ENCODE peak calls at places on chromosomes 6 and 20, in nine cellular contexts. M is spleen, C is cardiac muscle cell, X is brain microvascular endothelial cell, D is keratinocyte, W is colonic mucosa, Q is BE2C, T is thyroid gland, K is HFF-Myc. H is an unnamed sample.

GRCh38 chr20:61670274-61670673 is 395.4 kb downstream of the TAF4 start:
- DNase-seq in M (no peak), C (no peak), X (no peak), D (no peak), W (no peak), Q (no peak), T (no peak), K (no peak), H (no peak)

GRCh38 chr6:166738361-166738760 is 111.3 kb upstream of the RPS6KA2 start:
- DNase-seq in M (no peak), C (no peak), X (no peak), D (no peak), W (no peak), Q (no peak), T (no peak), K (no peak), H (no peak)

GRCh38 chr20:37879003-37879599 is 23.8 kb upstream of the VSTM2L start:
- DNase-seq in M (no peak), C (no peak), X (no peak), D (no peak), W (no peak), Q (peak; percentile 89), T (no peak), K (no peak), H (no peak)

GRCh38 chr6:41177695-41178094 is 14.8 kb upstream of the TREM2 start:
- DNase-seq in M (no peak), C (no peak), X (no peak), D (no peak), W (no peak), Q (no peak), T (no peak), K (no peak), H (no peak)

GRCh38 chr6:8299034-8299433 is 136.3 kb downstream of the SLC35B3 start:
- DNase-seq in M (no peak), C (no peak), X (no peak), D (no peak), W (no peak), Q (no peak), T (no peak), K (no peak), H (no peak)

GRCh38 chr20:22456109-22456508 is 128.3 kb downstream of the FOXA2 start:
- DNase-seq in M (no peak), C (no peak), X (no peak), D (no peak), W (no peak), Q (no peak), T (no peak), K (no peak), H (no peak)

GRCh38 chr20:38121741-38122140 is 43.3 kb downstream of the TGM2 start:
- DNase-seq in M (peak; percentile 4), C (no peak), X (no peak), D (no peak), W (peak; percentile 6), Q (no peak), T (no peak), K (no peak), H (no peak)

GRCh38 chr6:90038951-90039653 is 144.8 kb downstream of the GJA10 start:
- DNase-seq in M (no peak), C (no peak), X (no peak), D (no peak), W (peak; percentile 26), Q (no peak), T (no peak), K (no peak), H (no peak)

GRCh38 chr20:24134284-24134683 is 145.7 kb upstream of the GGTLC1 start:
- DNase-seq in M (no peak), C (no peak), X (no peak), D (no peak), W (no peak), Q (no peak), T (peak; percentile 51), K (no peak), H (no peak)

GRCh38 chr6:97312241-97312640 is 29.2 kb upstream of the MMS22L start:
- DNase-seq in M (no peak), C (no peak), X (no peak), D (no peak), W (no peak), Q (no peak), T (no peak), K (no peak), H (no peak)

GRCh38 chr6:43494321-43494720 is 15.8 kb downstream of the LRRC73 start:
- DNase-seq in M (no peak), C (no peak), X (no peak), D (no peak), W (no peak), Q (no peak), T (no peak), K (no peak), H (no peak)

GRCh38 chr6:43494766-43495165 is 15.4 kb downstream of the LRRC73 start:
- DNase-seq in M (no peak), C (no peak), X (no peak), D (no peak), W (no peak), Q (no peak), T (no peak), K (no peak), H (no peak)

GRCh38 chr6:43496370-43497128 is 13.6 kb downstream of the LRRC73 start:
- DNase-seq in M (no peak), C (peak; percentile 46), X (peak; percentile 38), D (peak; percentile 98), W (no peak), Q (peak; percentile 53), T (no peak), K (no peak), H (no peak)

GRCh38 chr6:43497129-43497396 is 13.1 kb downstream of the LRRC73 start:
- DNase-seq in M (no peak), C (no peak), X (no peak), D (no peak), W (no peak), Q (no peak), T (no peak), K (no peak), H (no peak)

GRCh38 chr6:43495409-43495941 is 14.7 kb downstream of the LRRC73 start:
- DNase-seq in M (no peak), C (no peak), X (no peak), D (no peak), W (no peak), Q (no peak), T (no peak), K (no peak), H (no peak)
- H3K4me3 ChIP-seq in M (no peak overlapping the region), C (no peak overlapping the region), X (no peak overlapping the region), D (no peak overlapping the region), W (no peak overlapping the region), Q (no peak overlapping the region), T (no peak overlapping the region), K (no peak overlapping the region), H (no peak overlapping the region)

DNA sequence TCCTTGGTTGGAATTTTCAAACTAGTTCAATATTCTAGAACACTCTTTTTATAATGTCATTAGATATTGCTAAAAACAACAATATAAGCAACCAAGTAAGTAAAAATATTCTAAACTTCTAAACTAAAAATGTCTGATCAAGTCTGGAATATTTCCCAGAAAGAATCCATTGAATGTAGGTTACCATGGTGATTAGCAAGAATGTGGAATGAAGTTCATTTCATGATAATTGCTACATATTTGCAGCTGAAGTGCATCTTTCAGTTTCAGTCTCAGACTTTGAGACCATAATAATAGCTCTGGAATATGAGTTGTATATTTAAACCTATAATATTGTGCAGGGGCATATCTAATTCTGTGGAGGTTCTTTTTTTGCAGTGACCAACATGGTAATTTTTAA is 61.0 kb upstream of the NKAIN2 start:
- DNase-seq in M (no peak), C (peak; percentile 2), X (no peak), D (no peak), W (no peak), Q (no peak), T (no peak), K (no peak), H (no peak)
- H3K4me3 ChIP-seq in M (no peak overlapping the region), C (no peak overlapping the region), X (no peak overlapping the region), D (no peak overlapping the region), W (no peak overlapping the region), Q (no peak overlapping the region), T (no peak overlapping the region), K (no peak overlapping the region), H (no peak overlapping the region)

GRCh38 chr6:157514659-157515496 is 133.9 kb downstream of the ZDHHC14 start:
- DNase-seq in M (no peak), C (peak; percentile 65), X (peak; percentile 62), D (no peak), W (no peak), Q (no peak), T (peak; percentile 15), K (no peak), H (no peak)

GRCh38 chr6:157512081-157512682 is 131.2 kb downstream of the ZDHHC14 start:
- DNase-seq in M (no peak), C (no peak), X (no peak), D (no peak), W (no peak), Q (no peak), T (no peak), K (no peak), H (no peak)

GRCh38 chr6:157513004-157513603 is 132.1 kb downstream of the ZDHHC14 start:
- DNase-seq in M (no peak), C (no peak), X (no peak), D (no peak), W (no peak), Q (no peak), T (no peak), K (no peak), H (no peak)

GRCh38 chr6:157516319-157517026 is 135.5 kb downstream of the ZDHHC14 start:
- DNase-seq in M (no peak), C (no peak), X (no peak), D (no peak), W (no peak), Q (no peak), T (no peak), K (no peak), H (no peak)

GRCh38 chr6:157513619-157514485 is 132.9 kb downstream of the ZDHHC14 start:
- DNase-seq in M (no peak), C (no peak), X (no peak), D (no peak), W (no peak), Q (no peak), T (no peak), K (no peak), H (no peak)
- H3K4me3 ChIP-seq in M (no peak overlapping the region), C (no peak overlapping the region), X (no peak overlapping the region), D (no peak overlapping the region), W (no peak overlapping the region), Q (no peak overlapping the region), T (no peak overlapping the region), K (no peak overlapping the region), H (no peak overlapping the region)

GRCh38 chr6:30770164-30770563 is 25.8 kb upstream of the IER3 start:
- DNase-seq in M (no peak), C (no peak), X (no peak), D (no peak), W (no peak), Q (no peak), T (no peak), K (no peak), H (no peak)

GRCh38 chr6:30769853-30770160 is 25.5 kb upstream of the IER3 start:
- DNase-seq in M (no peak), C (no peak), X (no peak), D (no peak), W (no peak), Q (no peak), T (no peak), K (no peak), H (no peak)

GRCh38 chr6:30768634-30769087 is 24.3 kb upstream of the IER3 start:
- DNase-seq in M (no peak), C (no peak), X (no peak), D (no peak), W (no peak), Q (no peak), T (no peak), K (no peak), H (no peak)

GRCh38 chr6:30770592-30770991 is 26.2 kb upstream of the IER3 start:
- DNase-seq in M (no peak), C (no peak), X (no peak), D (no peak), W (no peak), Q (no peak), T (no peak), K (no peak), H (no peak)

GRCh38 chr6:30769088-30769852 is 24.9 kb upstream of the IER3 start:
- DNase-seq in M (no peak), C (peak; percentile 92), X (peak; percentile 97), D (peak; percentile 95), W (no peak), Q (peak; percentile 51), T (no peak), K (peak; percentile 94), H (peak; percentile 86)
- H3K4me3 ChIP-seq in M (no peak overlapping the region), C (no peak overlapping the region), X (peak overlapping the region; percentile 30), D (peak overlapping the region; percentile 47), W (no peak overlapping the region), Q (no peak overlapping the region), T (no peak overlapping the region), K (peak overlapping the region; percentile 33), H (peak overlapping the region; percentile 49)

H was measured in AG04450.